ENCODE peak calls at places on chromosomes 4 and X, in five cellular contexts. K is mammary epithelial cell, F is MCF 10A, G is WERI-Rb-1, O is foreskin keratinocyte. N is an unnamed sample.

GRCh38 chrX:64205441-64205734 is at the start of gene AMER1:
- DNase-seq in K (no peak), F (no peak), G (no peak), O (no peak), N (no peak)

GRCh38 chrX:13891367-13892146 is 74.7 kb upstream of the GPM6B start:
- DNase-seq in K (peak), F (no peak), G (no peak), O (no peak), N (no peak)

GRCh38 chrX:121121021-121121420 is 73.6 kb downstream of the GLUD2 start:
- DNase-seq in K (no peak), F (peak), G (no peak), O (no peak), N (no peak)

GRCh38 chr4:94757192-94758140 is at the start of gene BMPR1B:
- DNase-seq in K (peak), F (peak), G (peak), O (peak), N (peak)

GRCh38 chr4:80362578-80363181 is 27.1 kb downstream of the CFAP299 start:
- DNase-seq in K (peak), F (peak), G (peak), O (no peak), N (peak)

GRCh38 chrX:75365243-75365975 is 91.5 kb downstream of the UPRT start:
- DNase-seq in K (no peak), F (no peak), G (no peak), O (no peak), N (no peak)

GRCh38 chrX:77447339-77448149 is at the start of gene FGF16:
- DNase-seq in K (no peak), F (no peak), G (no peak), O (no peak), N (peak)

GRCh38 chr4:138951764-138952163 is 63.8 kb upstream of the NOCT start:
- DNase-seq in K (peak), F (peak), G (no peak), O (peak), N (no peak)

GRCh38 chr4:139153411-139154133 is 23.4 kb downstream of the ELF2 start:
- DNase-seq in K (no peak), F (no peak), G (no peak), O (no peak), N (no peak)

GRCh38 chr4:26256016-26256415 is 64.8 kb upstream of the RBPJ start:
- DNase-seq in K (no peak), F (peak), G (no peak), O (no peak), N (no peak)

GRCh38 chr4:4387531-4388311 is 819 bp downstream of the NSG1 start:
- DNase-seq in K (no peak), F (no peak), G (no peak), O (no peak), N (peak)

GRCh38 chrX:1480082-1480785 is 27.5 kb upstream of the ASMTL start:
- DNase-seq in K (no peak), F (no peak), G (no peak), O (no peak), N (no peak)

GRCh38 chr4:77501851-77502250 is 103.8 kb upstream of the CXCL13 start:
- DNase-seq in K (no peak), F (no peak), G (no peak), O (no peak), N (no peak)

GRCh38 chrX:53234484-53234883 is 9.5 kb upstream of the KDM5C start:
- DNase-seq in K (no peak), F (no peak), G (no peak), O (no peak), N (no peak)

GRCh38 chr4:101068115-101068514 is 279.2 kb downstream of the PPP3CA start:
- DNase-seq in K (no peak), F (no peak), G (no peak), O (no peak), N (no peak)

GRCh38 chrX:5051831-5052491 is 1176.7 kb downstream of the NLGN4X start:
- DNase-seq in K (peak), F (peak), G (no peak), O (peak), N (no peak)

GRCh38 chr4:152728343-152728742 is 48.5 kb upstream of the TMEM154 start:
- DNase-seq in K (no peak), F (no peak), G (no peak), O (no peak), N (no peak)

GRCh38 chr4:83490876-83491450 is 6.1 kb upstream of the ABRAXAS1 start:
- DNase-seq in K (no peak), F (peak), G (no peak), O (no peak), N (no peak)

GRCh38 chr4:119113033-119113655 is 22.5 kb upstream of the MYOZ2 start:
- DNase-seq in K (peak), F (peak), G (no peak), O (peak), N (no peak)

GRCh38 chr4:119189638-119190037 is 22.9 kb upstream of the USP53 start:
- DNase-seq in K (peak), F (peak), G (no peak), O (no peak), N (no peak)

GRCh38 chr4:85779165-85779564 is 304.2 kb downstream of the ARHGAP24 start:
- DNase-seq in K (no peak), F (peak), G (no peak), O (no peak), N (no peak)

GRCh38 chrX:44042731-44043130 is 69.5 kb upstream of the NDP start:
- DNase-seq in K (no peak), F (no peak), G (no peak), O (no peak), N (no peak)

GRCh38 chr4:179867300-179867878 is 2375.8 kb upstream of the TENM3 start:
- DNase-seq in K (peak), F (peak), G (peak), O (no peak), N (peak)

GRCh38 chr4:3472411-3473141 is 9.5 kb downstream of the DOK7 start:
- DNase-seq in K (no peak), F (no peak), G (peak), O (no peak), N (no peak)

GRCh38 chr4:3612275-3612674 is 80.1 kb upstream of the LRPAP1 start:
- DNase-seq in K (no peak), F (no peak), G (no peak), O (no peak), N (no peak)

GRCh38 chr4:8041868-8042267 is 102.2 kb upstream of the AFAP1 start:
- DNase-seq in K (no peak), F (no peak), G (no peak), O (no peak), N (no peak)

GRCh38 chrX:28058906-28059305 is 77.7 kb upstream of the DCAF8L1 start:
- DNase-seq in K (no peak), F (peak), G (no peak), O (peak), N (no peak)

GRCh38 chrX:40912166-40912565 is 173.1 kb upstream of the USP9X start:
- DNase-seq in K (no peak), F (no peak), G (no peak), O (no peak), N (no peak)

GRCh38 chr4:147787204-147787603 is 55.3 kb downstream of the ARHGAP10 start:
- DNase-seq in K (no peak), F (peak), G (no peak), O (no peak), N (no peak)

GRCh38 chrX:18353931-18354368 is 538 bp downstream of the SCML2 start:
- DNase-seq in K (no peak), F (no peak), G (peak), O (no peak), N (peak)

GRCh38 chr4:150768492-150768891 is 186.5 kb downstream of the MAB21L2 start:
- DNase-seq in K (no peak), F (no peak), G (no peak), O (no peak), N (no peak)

GRCh38 chr4:77697860-77698599 is 92.4 kb downstream of the CXCL13 start:
- DNase-seq in K (peak), F (peak), G (peak), O (peak), N (peak)

GRCh38 chr4:176789955-176790354 is 2.8 kb downstream of the VEGFC start:
- DNase-seq in K (peak), F (peak), G (peak), O (peak), N (no peak)

GRCh38 chr4:26507286-26507685 is 17.0 kb upstream of the CCKAR start:
- DNase-seq in K (no peak), F (no peak), G (no peak), O (no peak), N (no peak)

GRCh38 chrX:70954871-70955270 is 24.0 kb upstream of the SLC7A3 start:
- DNase-seq in K (no peak), F (no peak), G (no peak), O (no peak), N (no peak)

DNA sequence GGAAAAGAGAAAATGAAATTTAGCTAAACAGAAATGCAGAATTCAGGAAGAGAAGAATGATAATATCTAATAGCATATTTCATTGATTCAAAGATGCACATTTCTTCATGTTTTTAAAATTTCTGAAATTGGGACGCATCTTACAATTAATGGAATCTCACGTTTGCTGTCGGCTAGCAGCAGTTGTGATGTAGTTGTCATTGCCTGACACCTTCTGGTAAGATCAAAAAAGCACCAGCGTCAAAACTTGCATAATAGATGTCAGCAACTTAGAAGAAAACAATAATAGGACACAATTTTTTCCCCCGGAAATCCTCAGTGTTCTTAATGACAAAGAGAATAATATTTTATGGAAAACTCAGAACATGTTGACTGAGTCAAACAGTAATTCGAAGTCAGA is 29.8 kb upstream of the SLC7A3 start:
- DNase-seq in K (no peak), F (peak), G (no peak), O (no peak), N (no peak)
- TF ChIP-seq CTCF in K (no peak), F (peak), G (no peak), O (peak), N (no peak)

GRCh38 chr4:89915151-89915550 is 20.5 kb downstream of the MMRN1 start:
- DNase-seq in K (no peak), F (peak), G (no peak), O (no peak), N (no peak)

GRCh38 chr4:89913623-89914022 is 19.0 kb downstream of the MMRN1 start:
- DNase-seq in K (no peak), F (no peak), G (no peak), O (no peak), N (no peak)

GRCh38 chr4:89915937-89916336 is 21.3 kb downstream of the MMRN1 start:
- DNase-seq in K (no peak), F (no peak), G (no peak), O (no peak), N (no peak)

GRCh38 chr4:89914609-89915008 is 20.0 kb downstream of the MMRN1 start:
- DNase-seq in K (no peak), F (peak), G (no peak), O (no peak), N (no peak)
- TF ChIP-seq CTCF in K (no peak), F (peak), G (no peak), O (peak), N (no peak)

GRCh38 chrX:119790977-119791436 is 423 bp downstream of the RPL39 start:
- DNase-seq in K (peak), F (peak), G (peak), O (peak), N (peak)
- TF ChIP-seq CTCF in K (no peak), F (no peak), G (peak), O (peak), N (no peak)

GRCh38 chrX:131762802-131763234 is 218.9 kb downstream of the OR13H1 start:
- DNase-seq in K (peak), F (peak), G (peak), O (no peak), N (no peak)
- TF ChIP-seq CTCF in K (peak), F (peak), G (peak), O (no peak), N (no peak)

GRCh38 chrX:155218777-155219176 is 2.5 kb downstream of the VBP1 start:
- DNase-seq in K (no peak), F (no peak), G (no peak), O (no peak), N (no peak)

GRCh38 chrX:155213731-155214130 is 2.5 kb upstream of the VBP1 start:
- DNase-seq in K (no peak), F (no peak), G (no peak), O (no peak), N (no peak)

GRCh38 chrX:155216940-155217450 is 735 bp downstream of the VBP1 start:
- DNase-seq in K (no peak), F (no peak), G (no peak), O (no peak), N (peak)

GRCh38 chrX:155216179-155216939 is at the start of gene VBP1:
- DNase-seq in K (peak), F (peak), G (peak), O (peak), N (peak)

GRCh38 chrX:155215443-155216178 is 649 bp upstream of the VBP1 start:
- DNase-seq in K (no peak), F (no peak), G (no peak), O (no peak), N (no peak)
- TF ChIP-seq CTCF in K (no peak), F (no peak), G (no peak), O (no peak), N (no peak)

N was measured in nephron progenitor cell.